ENCODE peak calls at places on chromosomes 12 and 14, in nine cellular contexts. One of them, this sample, is unnamed.
A peak's percentile ranks its signal among the peaks of the same experiment; 100 is the strongest.

GRCh38 chr12:109377139-109377685 is 29.5 kb downstream of the MYO1H start:
- DNase-seq in AG10803: no peak
- DNase-seq in left ventricle myocardium inferior: no peak
- DNase-seq in IMR-90: no peak
- DNase-seq in HFF-Myc: no peak
- DNase-seq in HL-60: no peak
- DNase-seq in astrocyte of the spinal cord: no peak
- DNase-seq in WERI-Rb-1: no peak
- DNase-seq in Caco-2: no peak
- DNase-seq in this sample: no peak

GRCh38 chr14:54567634-54568561 is 970 bp downstream of the SAMD4A start:
- DNase-seq in WERI-Rb-1: peak; percentile 33
- DNase-seq in Caco-2: peak; percentile 49
- DNase-seq in AG10803: peak; percentile 48
- DNase-seq in astrocyte of the spinal cord: peak; percentile 55
- DNase-seq in left ventricle myocardium inferior: peak; percentile 55
- DNase-seq in HFF-Myc: no peak
- DNase-seq in HL-60: no peak
- DNase-seq in IMR-90: no peak
- DNase-seq in this sample: no peak

GRCh38 chr12:34392741-34393085 is 370.4 kb downstream of the ALG10 start:
- DNase-seq in left ventricle myocardium inferior: peak; percentile 3
- DNase-seq in HFF-Myc: no peak
- DNase-seq in astrocyte of the spinal cord: no peak
- DNase-seq in WERI-Rb-1: no peak
- DNase-seq in HL-60: no peak
- DNase-seq in AG10803: no peak
- DNase-seq in Caco-2: no peak
- DNase-seq in IMR-90: no peak
- DNase-seq in this sample: no peak

GRCh38 chr14:58395565-58395814 is 240 bp upstream of the TOMM20L start:
- DNase-seq in AG10803: no peak
- DNase-seq in HL-60: no peak
- DNase-seq in WERI-Rb-1: no peak
- DNase-seq in HFF-Myc: no peak
- DNase-seq in astrocyte of the spinal cord: no peak
- DNase-seq in IMR-90: no peak
- DNase-seq in left ventricle myocardium inferior: no peak
- DNase-seq in Caco-2: no peak
- DNase-seq in this sample: no peak

GRCh38 chr12:67062193-67062592 is 207.0 kb upstream of the CAND1 start:
- DNase-seq in IMR-90: no peak
- DNase-seq in AG10803: no peak
- DNase-seq in HFF-Myc: no peak
- DNase-seq in WERI-Rb-1: no peak
- DNase-seq in left ventricle myocardium inferior: no peak
- DNase-seq in HL-60: no peak
- DNase-seq in astrocyte of the spinal cord: no peak
- DNase-seq in Caco-2: no peak
- DNase-seq in this sample: no peak

GRCh38 chr12:59113831-59114273 is 193.5 kb upstream of the LRIG3 start:
- DNase-seq in WERI-Rb-1: peak; percentile 77
- DNase-seq in left ventricle myocardium inferior: peak; percentile 58
- DNase-seq in HL-60: peak; percentile 21
- DNase-seq in IMR-90: peak; percentile 81
- DNase-seq in astrocyte of the spinal cord: peak; percentile 84
- DNase-seq in AG10803: peak; percentile 86
- DNase-seq in HFF-Myc: peak; percentile 73
- DNase-seq in Caco-2: peak; percentile 80
- DNase-seq in this sample: peak; percentile 63

GRCh38 chr12:110917467-110917866 is 2.9 kb downstream of the MYL2 start:
- DNase-seq in HL-60: no peak
- DNase-seq in left ventricle myocardium inferior: no peak
- DNase-seq in HFF-Myc: no peak
- DNase-seq in WERI-Rb-1: no peak
- DNase-seq in astrocyte of the spinal cord: peak; percentile 62
- DNase-seq in IMR-90: peak; percentile 17
- DNase-seq in Caco-2: no peak
- DNase-seq in AG10803: peak; percentile 26
- DNase-seq in this sample: no peak

GRCh38 chr12:83145325-83145724 is 458.6 kb downstream of the TMTC2 start:
- DNase-seq in AG10803: no peak
- DNase-seq in IMR-90: no peak
- DNase-seq in HL-60: no peak
- DNase-seq in WERI-Rb-1: no peak
- DNase-seq in HFF-Myc: no peak
- DNase-seq in left ventricle myocardium inferior: no peak
- DNase-seq in Caco-2: no peak
- DNase-seq in astrocyte of the spinal cord: no peak
- DNase-seq in this sample: no peak

GRCh38 chr12:40224439-40225291 is at the start of gene LRRK2:
- DNase-seq in IMR-90: peak; percentile 28
- DNase-seq in astrocyte of the spinal cord: peak; percentile 66
- DNase-seq in WERI-Rb-1: peak; percentile 66
- DNase-seq in HFF-Myc: no peak
- DNase-seq in AG10803: peak; percentile 79
- DNase-seq in HL-60: no peak
- DNase-seq in Caco-2: peak; percentile 41
- DNase-seq in left ventricle myocardium inferior: peak; percentile 88
- DNase-seq in this sample: peak; percentile 28

GRCh38 chr14:97592341-97592980 is 795.3 kb downstream of the VRK1 start:
- DNase-seq in AG10803: no peak
- DNase-seq in WERI-Rb-1: no peak
- DNase-seq in HL-60: no peak
- DNase-seq in Caco-2: no peak
- DNase-seq in IMR-90: no peak
- DNase-seq in HFF-Myc: no peak
- DNase-seq in astrocyte of the spinal cord: no peak
- DNase-seq in left ventricle myocardium inferior: no peak
- DNase-seq in this sample: no peak

GRCh38 chr12:18589316-18589715 is 148.5 kb downstream of the PLCZ1 start:
- DNase-seq in AG10803: peak; percentile 9
- DNase-seq in HL-60: no peak
- DNase-seq in IMR-90: no peak
- DNase-seq in astrocyte of the spinal cord: peak; percentile 4
- DNase-seq in Caco-2: no peak
- DNase-seq in HFF-Myc: no peak
- DNase-seq in WERI-Rb-1: no peak
- DNase-seq in left ventricle myocardium inferior: no peak
- DNase-seq in this sample: no peak
- H3K4me3 ChIP-seq in AG10803: no peak overlapping the region
- H3K4me3 ChIP-seq in HL-60: no peak overlapping the region
- H3K4me3 ChIP-seq in IMR-90: no peak overlapping the region
- H3K4me3 ChIP-seq in astrocyte of the spinal cord: no peak overlapping the region
- H3K4me3 ChIP-seq in Caco-2: no peak overlapping the region
- H3K4me3 ChIP-seq in HFF-Myc: no peak overlapping the region
- H3K4me3 ChIP-seq in WERI-Rb-1: no peak overlapping the region
- H3K4me3 ChIP-seq in left ventricle myocardium inferior: no peak overlapping the region
- H3K4me3 ChIP-seq in this sample: no peak overlapping the region

DNA sequence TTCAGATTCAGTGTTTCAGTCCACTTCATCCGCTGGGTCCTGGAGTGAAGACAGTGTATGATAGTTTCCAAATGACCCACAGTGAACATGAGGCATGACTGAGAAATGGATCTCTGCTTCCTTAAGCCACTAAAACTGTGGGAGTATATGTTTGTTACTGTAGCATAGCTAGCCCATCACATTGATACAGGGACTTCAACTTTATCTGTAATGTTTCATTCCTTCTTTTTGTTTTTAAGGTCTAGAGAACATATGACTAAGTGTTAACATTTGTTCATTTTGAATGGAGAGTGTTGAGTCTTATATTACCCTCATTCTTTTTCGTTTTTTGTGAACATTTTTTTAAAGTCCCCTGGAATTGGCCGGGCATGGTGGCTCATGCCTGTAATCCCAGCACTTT is 18.6 kb upstream of the NINJ2 start:
- DNase-seq in AG10803: no peak
- DNase-seq in HFF-Myc: no peak
- DNase-seq in left ventricle myocardium inferior: no peak
- DNase-seq in astrocyte of the spinal cord: no peak
- DNase-seq in IMR-90: no peak
- DNase-seq in WERI-Rb-1: no peak
- DNase-seq in HL-60: no peak
- DNase-seq in Caco-2: no peak
- DNase-seq in this sample: no peak
- TF ChIP-seq CTCF in AG10803: no peak
- TF ChIP-seq CTCF in HFF-Myc: no peak
- TF ChIP-seq CTCF in left ventricle myocardium inferior: no peak
- TF ChIP-seq CTCF in astrocyte of the spinal cord: no peak
- TF ChIP-seq CTCF in IMR-90: no peak
- TF ChIP-seq CTCF in WERI-Rb-1: no peak
- TF ChIP-seq CTCF in HL-60: no peak
- TF ChIP-seq CTCF in Caco-2: no peak
- TF ChIP-seq CTCF in this sample: no peak

GRCh38 chr14:70303528-70304293 is 55.8 kb downstream of the COX16 start:
- DNase-seq in HL-60: no peak
- DNase-seq in AG10803: no peak
- DNase-seq in left ventricle myocardium inferior: no peak
- DNase-seq in IMR-90: no peak
- DNase-seq in Caco-2: no peak
- DNase-seq in astrocyte of the spinal cord: no peak
- DNase-seq in HFF-Myc: no peak
- DNase-seq in WERI-Rb-1: no peak
- DNase-seq in this sample: no peak
- H3K4me3 ChIP-seq in HL-60: no peak overlapping the region
- H3K4me3 ChIP-seq in AG10803: no peak overlapping the region
- H3K4me3 ChIP-seq in left ventricle myocardium inferior: no peak overlapping the region
- H3K4me3 ChIP-seq in IMR-90: no peak overlapping the region
- H3K4me3 ChIP-seq in Caco-2: no peak overlapping the region
- H3K4me3 ChIP-seq in astrocyte of the spinal cord: no peak overlapping the region
- H3K4me3 ChIP-seq in HFF-Myc: no peak overlapping the region
- H3K4me3 ChIP-seq in WERI-Rb-1: no peak overlapping the region
- H3K4me3 ChIP-seq in this sample: no peak overlapping the region

GRCh38 chr12:103705927-103706326 is 118.9 kb downstream of the STAB2 start:
- DNase-seq in Caco-2: peak; percentile 5
- DNase-seq in left ventricle myocardium inferior: no peak
- DNase-seq in HFF-Myc: no peak
- DNase-seq in IMR-90: no peak
- DNase-seq in AG10803: no peak
- DNase-seq in astrocyte of the spinal cord: no peak
- DNase-seq in WERI-Rb-1: no peak
- DNase-seq in HL-60: no peak
- DNase-seq in this sample: no peak
- TF ChIP-seq CTCF in Caco-2: no peak
- TF ChIP-seq CTCF in left ventricle myocardium inferior: no peak
- TF ChIP-seq CTCF in HFF-Myc: peak; percentile 16
- TF ChIP-seq CTCF in IMR-90: no peak
- TF ChIP-seq CTCF in AG10803: no peak
- TF ChIP-seq CTCF in astrocyte of the spinal cord: no peak
- TF ChIP-seq CTCF in WERI-Rb-1: peak; percentile 47
- TF ChIP-seq CTCF in HL-60: no peak
- TF ChIP-seq CTCF in this sample: peak; percentile 4

GRCh38 chr12:1470051-1470450 is 124.3 kb downstream of the FBXL14 start:
- DNase-seq in astrocyte of the spinal cord: no peak
- DNase-seq in IMR-90: no peak
- DNase-seq in left ventricle myocardium inferior: no peak
- DNase-seq in AG10803: no peak
- DNase-seq in HFF-Myc: no peak
- DNase-seq in HL-60: no peak
- DNase-seq in WERI-Rb-1: no peak
- DNase-seq in Caco-2: no peak
- DNase-seq in this sample: no peak

GRCh38 chr12:1473418-1473817 is 121.0 kb downstream of the FBXL14 start:
- DNase-seq in IMR-90: no peak
- DNase-seq in AG10803: peak; percentile 36
- DNase-seq in Caco-2: no peak
- DNase-seq in astrocyte of the spinal cord: no peak
- DNase-seq in left ventricle myocardium inferior: no peak
- DNase-seq in HFF-Myc: no peak
- DNase-seq in WERI-Rb-1: no peak
- DNase-seq in HL-60: peak; percentile 25
- DNase-seq in this sample: no peak

GRCh38 chr12:1471224-1471623 is 123.2 kb downstream of the FBXL14 start:
- DNase-seq in astrocyte of the spinal cord: peak; percentile 28
- DNase-seq in left ventricle myocardium inferior: no peak
- DNase-seq in WERI-Rb-1: no peak
- DNase-seq in AG10803: no peak
- DNase-seq in HFF-Myc: no peak
- DNase-seq in IMR-90: no peak
- DNase-seq in HL-60: no peak
- DNase-seq in Caco-2: no peak
- DNase-seq in this sample: no peak

GRCh38 chr12:1474567-1475153 is 119.7 kb downstream of the FBXL14 start:
- DNase-seq in AG10803: peak; percentile 86
- DNase-seq in astrocyte of the spinal cord: peak; percentile 96
- DNase-seq in HFF-Myc: peak; percentile 80
- DNase-seq in HL-60: no peak
- DNase-seq in IMR-90: peak; percentile 97
- DNase-seq in left ventricle myocardium inferior: no peak
- DNase-seq in WERI-Rb-1: no peak
- DNase-seq in Caco-2: no peak
- DNase-seq in this sample: peak; percentile 59

DNA sequence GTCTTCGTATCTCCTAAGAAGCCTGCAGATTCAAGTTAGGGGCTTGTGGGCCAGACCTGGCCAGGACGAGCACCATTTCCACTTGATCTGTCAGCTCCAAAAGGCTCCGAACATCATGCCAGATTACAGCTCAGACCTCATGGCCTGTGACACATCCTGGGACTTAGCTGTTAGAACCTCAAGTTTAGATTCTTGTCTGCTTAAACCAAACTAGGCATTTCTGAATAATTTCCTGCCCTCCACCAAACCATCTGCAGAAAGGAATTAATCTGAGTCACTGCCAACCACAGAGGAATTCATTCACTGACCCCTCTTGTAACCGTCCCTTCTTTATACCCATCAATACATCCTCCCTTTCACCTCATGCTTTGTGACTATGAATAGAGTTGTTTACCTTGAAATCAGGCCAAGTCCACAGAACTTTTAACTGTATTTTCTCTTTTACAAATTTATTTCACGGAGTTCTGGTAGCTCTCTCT is 120.3 kb downstream of the FBXL14 start:
- DNase-seq in Caco-2: no peak
- DNase-seq in WERI-Rb-1: no peak
- DNase-seq in HFF-Myc: peak; percentile 98
- DNase-seq in HL-60: no peak
- DNase-seq in IMR-90: peak; percentile 99
- DNase-seq in left ventricle myocardium inferior: no peak
- DNase-seq in AG10803: peak; percentile 98
- DNase-seq in astrocyte of the spinal cord: peak; percentile 97
- DNase-seq in this sample: peak; percentile 91
- H3K4me3 ChIP-seq in Caco-2: no peak overlapping the region
- H3K4me3 ChIP-seq in WERI-Rb-1: no peak overlapping the region
- H3K4me3 ChIP-seq in HFF-Myc: peak overlapping the region; percentile 15
- H3K4me3 ChIP-seq in HL-60: no peak overlapping the region
- H3K4me3 ChIP-seq in IMR-90: peak overlapping the region; percentile 5
- H3K4me3 ChIP-seq in left ventricle myocardium inferior: no peak overlapping the region
- H3K4me3 ChIP-seq in AG10803: peak overlapping the region; percentile 44
- H3K4me3 ChIP-seq in astrocyte of the spinal cord: no peak overlapping the region
- H3K4me3 ChIP-seq in this sample: peak overlapping the region; percentile 18

This sample was measured in AG09309.